ENCODE peak calls at places on chromosomes 13 and 19, in ten cellular contexts. M, D, S, K, Q, V, T, P, Y and C are unnamed samples.

GRCh38 chr19:47608908-47609879 is at the start of gene BICRA:
- DNase-seq in M (peak), D (peak), S (peak), K (peak), Q (peak), V (peak), T (peak), P (peak), Y (peak), C (peak)

GRCh38 chr19:3304871-3305423 is 61.4 kb upstream of the NFIC start:
- DNase-seq in M (peak), D (peak), S (peak), K (peak), Q (no peak), V (peak), T (peak), P (peak), Y (peak), C (peak)

GRCh38 chr13:91504216-91504615 is 105.8 kb downstream of the GPC5 start:
- DNase-seq in M (no peak), D (no peak), S (no peak), K (no peak), Q (no peak), V (no peak), T (no peak), P (no peak), Y (no peak), C (no peak)

GRCh38 chr13:113802761-113803160 is 43.7 kb downstream of the TMEM255B start:
- DNase-seq in M (no peak), D (no peak), S (no peak), K (no peak), Q (no peak), V (no peak), T (no peak), P (no peak), Y (no peak), C (no peak)

GRCh38 chr19:11489378-11489777 is 8.5 kb upstream of the ELAVL3 start:
- DNase-seq in M (no peak), D (no peak), S (no peak), K (no peak), Q (no peak), V (no peak), T (no peak), P (no peak), Y (no peak), C (no peak)

GRCh38 chr13:40306817-40307216 is 359.6 kb downstream of the FOXO1 start:
- DNase-seq in M (peak), D (no peak), S (no peak), K (no peak), Q (no peak), V (no peak), T (no peak), P (no peak), Y (no peak), C (no peak)

GRCh38 chr13:64992314-64992713 is 2237.8 kb downstream of the PCDH9 start:
- DNase-seq in M (no peak), D (no peak), S (no peak), K (no peak), Q (no peak), V (no peak), T (no peak), P (no peak), Y (no peak), C (no peak)

GRCh38 chr19:8209965-8210659 is 942 bp downstream of the CERS4 start:
- DNase-seq in M (no peak), D (no peak), S (peak), K (no peak), Q (no peak), V (no peak), T (no peak), P (no peak), Y (no peak), C (peak)

GRCh38 chr19:11296264-11296663 is 304 bp downstream of the TSPAN16 start:
- DNase-seq in M (no peak), D (peak), S (no peak), K (peak), Q (no peak), V (no peak), T (no peak), P (no peak), Y (no peak), C (no peak)

GRCh38 chr19:6048348-6048747 is 62.0 kb downstream of the RFX2 start:
- DNase-seq in M (no peak), D (no peak), S (no peak), K (no peak), Q (no peak), V (no peak), T (no peak), P (no peak), Y (no peak), C (no peak)

GRCh38 chr19:18785179-18786124 is 5.7 kb downstream of the COMP start:
- DNase-seq in M (peak), D (no peak), S (peak), K (peak), Q (no peak), V (peak), T (peak), P (peak), Y (peak), C (peak)

GRCh38 chr13:78602561-78603239 is 652 bp downstream of the POU4F1 start:
- DNase-seq in M (no peak), D (no peak), S (peak), K (peak), Q (no peak), V (no peak), T (no peak), P (peak), Y (no peak), C (no peak)

GRCh38 chr13:98563071-98563470 is 13.8 kb downstream of the STK24 start:
- DNase-seq in M (no peak), D (no peak), S (no peak), K (no peak), Q (no peak), V (peak), T (no peak), P (no peak), Y (no peak), C (no peak)

GRCh38 chr13:101655435-101655834 is 203.0 kb downstream of the ITGBL1 start:
- DNase-seq in M (no peak), D (no peak), S (no peak), K (no peak), Q (no peak), V (no peak), T (no peak), P (no peak), Y (no peak), C (no peak)

GRCh38 chr19:30459859-30460258 is 87.7 kb downstream of the ZNF536 start:
- DNase-seq in M (no peak), D (no peak), S (no peak), K (no peak), Q (no peak), V (no peak), T (no peak), P (no peak), Y (no peak), C (no peak)

GRCh38 chr19:18710186-18710585 is 26.7 kb downstream of the CRTC1 start:
- DNase-seq in M (no peak), D (no peak), S (no peak), K (no peak), Q (no peak), V (no peak), T (no peak), P (no peak), Y (no peak), C (no peak)

GRCh38 chr19:40576181-40576584 is 490 bp upstream of the SHKBP1 start:
- DNase-seq in M (peak), D (no peak), S (no peak), K (no peak), Q (no peak), V (no peak), T (no peak), P (peak), Y (no peak), C (no peak)

GRCh38 chr19:49710372-49710951 is 19.5 kb downstream of the CPT1C start:
- DNase-seq in M (no peak), D (no peak), S (no peak), K (no peak), Q (no peak), V (no peak), T (no peak), P (no peak), Y (no peak), C (no peak)

GRCh38 chr19:38229585-38230073 is 5.6 kb upstream of the DPF1 start:
- DNase-seq in M (peak), D (no peak), S (peak), K (peak), Q (no peak), V (peak), T (peak), P (peak), Y (peak), C (peak)